ENCODE peak calls at places on chromosomes 7 and 10, in four cellular contexts. One of them, this sample, is unnamed.

GRCh38 chr10:42816917-42817316 is 34.3 kb downstream of the BMS1 start:
- DNase-seq in suprapubic skin: no peak
- DNase-seq in OCI-LY7: no peak
- DNase-seq in A673: peak; percentile 51
- DNase-seq in this sample: no peak

GRCh38 chr10:31041011-31041410 is 9.3 kb upstream of the ZNF438 start:
- DNase-seq in suprapubic skin: no peak
- DNase-seq in OCI-LY7: no peak
- DNase-seq in A673: no peak
- DNase-seq in this sample: no peak

GRCh38 chr10:86888585-86889381 is 68.6 kb downstream of the MMRN2 start:
- DNase-seq in suprapubic skin: no peak
- DNase-seq in OCI-LY7: peak; percentile 14
- DNase-seq in A673: peak; percentile 94
- DNase-seq in this sample: no peak

GRCh38 chr7:45869426-45869825 is 3.5 kb downstream of the CCDC201 start:
- DNase-seq in suprapubic skin: no peak
- DNase-seq in OCI-LY7: no peak
- DNase-seq in A673: no peak
- DNase-seq in this sample: no peak

GRCh38 chr10:18140957-18141888 is 999 bp downstream of the CACNB2 start:
- DNase-seq in suprapubic skin: no peak
- DNase-seq in OCI-LY7: no peak
- DNase-seq in A673: peak; percentile 50
- DNase-seq in this sample: no peak

GRCh38 chr10:43369921-43370320 is 1.5 kb upstream of the FXYD4 start:
- DNase-seq in suprapubic skin: no peak
- DNase-seq in OCI-LY7: no peak
- DNase-seq in A673: no peak
- DNase-seq in this sample: no peak

GRCh38 chr10:72455889-72456588 is 101.3 kb upstream of the DNAJB12 start:
- DNase-seq in suprapubic skin: no peak
- DNase-seq in OCI-LY7: no peak
- DNase-seq in A673: peak; percentile 60
- DNase-seq in this sample: no peak

GRCh38 chr10:94361161-94361794 is 1.5 kb downstream of the NOC3L start:
- DNase-seq in suprapubic skin: no peak
- DNase-seq in OCI-LY7: no peak
- DNase-seq in A673: peak; percentile 27
- DNase-seq in this sample: no peak

GRCh38 chr7:23746629-23747028 is 36.6 kb downstream of the STK31 start:
- DNase-seq in suprapubic skin: no peak
- DNase-seq in OCI-LY7: no peak
- DNase-seq in A673: no peak
- DNase-seq in this sample: no peak

GRCh38 chr10:69567920-69568319 is 5.3 kb downstream of the NEUROG3 start:
- DNase-seq in suprapubic skin: no peak
- DNase-seq in OCI-LY7: no peak
- DNase-seq in A673: peak; percentile 58
- DNase-seq in this sample: peak; percentile 72

GRCh38 chr7:140176271-140176701 is 497 bp downstream of the KDM7A start:
- DNase-seq in suprapubic skin: no peak
- DNase-seq in OCI-LY7: peak; percentile 13
- DNase-seq in A673: no peak
- DNase-seq in this sample: no peak

GRCh38 chr7:139777304-139777890 is 401 bp downstream of the HIPK2 start:
- DNase-seq in suprapubic skin: no peak
- DNase-seq in OCI-LY7: peak; percentile 49
- DNase-seq in A673: peak; percentile 37
- DNase-seq in this sample: peak; percentile 42

GRCh38 chr7:22625251-22625650 is 101.7 kb upstream of the IL6 start:
- DNase-seq in suprapubic skin: no peak
- DNase-seq in OCI-LY7: no peak
- DNase-seq in A673: no peak
- DNase-seq in this sample: no peak

GRCh38 chr10:17023386-17024298 is 106.0 kb downstream of the CUBN start:
- DNase-seq in suprapubic skin: no peak
- DNase-seq in OCI-LY7: peak; percentile 5
- DNase-seq in A673: peak; percentile 96
- DNase-seq in this sample: no peak

GRCh38 chr10:116084166-116084565 is 188.8 kb downstream of the GFRA1 start:
- DNase-seq in suprapubic skin: no peak
- DNase-seq in OCI-LY7: no peak
- DNase-seq in A673: no peak
- DNase-seq in this sample: no peak

GRCh38 chr7:18667466-18667865 is 171.9 kb downstream of the HDAC9 start:
- DNase-seq in suprapubic skin: no peak
- DNase-seq in OCI-LY7: no peak
- DNase-seq in A673: peak; percentile 96
- DNase-seq in this sample: no peak

GRCh38 chr7:105017263-105018051 is 3.5 kb downstream of the KMT2E start:
- DNase-seq in suprapubic skin: no peak
- DNase-seq in OCI-LY7: peak; percentile 52
- DNase-seq in A673: no peak
- DNase-seq in this sample: no peak

GRCh38 chr7:18866359-18867036 is 250.9 kb downstream of the TWIST1 start:
- DNase-seq in suprapubic skin: peak; percentile 89
- DNase-seq in OCI-LY7: no peak
- DNase-seq in A673: peak; percentile 86
- DNase-seq in this sample: no peak

GRCh38 chr7:157009170-157009777 is 1.2 kb downstream of the MNX1 start:
- DNase-seq in suprapubic skin: peak; percentile 72
- DNase-seq in OCI-LY7: no peak
- DNase-seq in A673: no peak
- DNase-seq in this sample: peak; percentile 73

GRCh38 chr10:69239816-69240434 is 19.8 kb downstream of the HKDC1 start:
- DNase-seq in suprapubic skin: no peak
- DNase-seq in OCI-LY7: no peak
- DNase-seq in A673: peak; percentile 47
- DNase-seq in this sample: no peak

DNA sequence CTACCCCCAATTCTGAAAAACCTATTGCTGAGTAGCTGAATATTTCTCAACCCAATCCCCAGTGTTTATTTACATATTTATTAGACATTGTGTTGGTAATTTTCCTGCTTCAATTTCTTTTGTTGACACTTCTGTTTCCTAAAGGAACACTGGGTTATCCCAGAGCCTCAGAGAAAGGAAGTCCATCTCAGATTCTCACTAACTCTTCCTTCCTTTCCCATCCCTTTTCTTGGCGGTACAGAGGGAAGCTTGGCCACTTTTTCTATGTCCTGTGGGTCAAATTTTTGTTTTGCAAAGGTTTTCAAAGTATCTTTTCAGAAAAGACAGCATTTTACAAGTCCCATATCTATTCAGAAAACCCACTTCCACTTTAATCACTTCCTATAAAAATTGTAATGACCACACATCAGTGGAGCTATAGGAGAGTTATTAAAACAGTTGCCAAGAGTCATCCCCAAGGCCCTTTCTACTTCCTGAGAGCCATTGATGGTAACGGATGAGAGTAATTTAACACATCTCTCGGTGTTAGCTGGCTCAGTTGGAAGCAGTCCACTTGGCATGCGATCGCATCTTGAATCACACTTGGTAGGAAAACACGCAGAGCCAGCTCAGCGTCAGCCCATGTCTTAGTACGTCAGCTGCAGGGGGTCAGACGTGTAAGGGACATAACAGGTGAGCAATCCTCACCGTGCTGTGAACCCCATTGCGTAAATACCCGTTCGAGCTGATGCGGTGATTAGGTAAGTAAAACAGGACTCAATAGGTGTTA is 231.1 kb upstream of the ADARB2 start:
- DNase-seq in suprapubic skin: no peak
- DNase-seq in OCI-LY7: no peak
- DNase-seq in A673: peak; percentile 73
- DNase-seq in this sample: no peak
- H3K4me1 ChIP-seq in suprapubic skin: no peaks in the 10 kb centered on the region
- H3K4me1 ChIP-seq in OCI-LY7: no peaks in the 10 kb centered on the region
- H3K4me1 ChIP-seq in A673: no peaks in the 10 kb centered on the region
- H3K4me1 ChIP-seq in this sample: no peaks in the 10 kb centered on the region

GRCh38 chr10:49678827-49679479 is 498 bp upstream of the C10orf53 start:
- DNase-seq in suprapubic skin: peak; percentile 40
- DNase-seq in OCI-LY7: no peak
- DNase-seq in A673: no peak
- DNase-seq in this sample: no peak
- H3K4me3 ChIP-seq in suprapubic skin: no peak overlapping the region
- H3K4me3 ChIP-seq in OCI-LY7: no peak overlapping the region
- H3K4me3 ChIP-seq in A673: peak overlapping the region; percentile 23
- H3K4me3 ChIP-seq in this sample: no peak overlapping the region

GRCh38 chr10:78844956-78845355 is 223.8 kb upstream of the ZMIZ1 start:
- DNase-seq in suprapubic skin: no peak
- DNase-seq in OCI-LY7: no peak
- DNase-seq in A673: no peak
- DNase-seq in this sample: no peak
- TF ChIP-seq CTCF in suprapubic skin: no peak
- TF ChIP-seq CTCF in OCI-LY7: no peak
- TF ChIP-seq CTCF in A673: no peak
- TF ChIP-seq CTCF in this sample: no peak

DNA sequence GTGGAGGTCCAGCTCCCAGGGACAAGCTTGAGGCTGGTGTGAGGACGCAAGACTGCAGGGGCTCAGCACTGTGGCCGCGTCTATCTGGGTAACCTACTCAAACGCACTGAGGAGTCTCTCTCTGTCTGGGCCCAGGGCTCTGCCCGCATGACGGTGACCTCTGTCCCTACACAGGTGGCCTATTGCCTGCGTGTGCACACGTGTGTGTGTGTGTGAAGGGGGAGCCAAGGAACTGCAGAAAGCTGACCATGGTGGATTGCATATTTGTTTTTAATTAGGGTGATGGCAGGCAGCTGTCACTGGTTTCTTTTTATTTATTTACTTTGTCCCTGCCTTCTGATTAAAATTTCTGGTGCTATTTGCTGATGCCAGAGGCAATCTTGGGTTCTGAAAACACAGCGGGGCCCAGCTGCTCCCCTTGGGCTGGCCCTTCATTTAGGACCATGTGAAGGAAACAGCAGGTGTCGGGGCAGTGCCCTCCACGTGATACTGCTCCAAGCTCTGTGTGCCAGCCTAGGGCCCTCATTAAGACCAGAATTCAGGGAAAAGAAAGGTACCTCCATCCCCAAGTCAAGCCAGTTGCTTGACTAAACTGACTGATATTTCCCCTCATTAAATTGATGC is 71.3 kb upstream of the PODXL start:
- DNase-seq in suprapubic skin: no peak
- DNase-seq in OCI-LY7: no peak
- DNase-seq in A673: no peak
- DNase-seq in this sample: no peak
- H3K4me1 ChIP-seq in suprapubic skin: peaks cover 21% of the 10 kb centered on the region
- H3K4me1 ChIP-seq in OCI-LY7: no peaks in the 10 kb centered on the region
- H3K4me1 ChIP-seq in A673: no peaks in the 10 kb centered on the region
- H3K4me1 ChIP-seq in this sample: peaks cover 73% of the 10 kb centered on the region

GRCh38 chr10:122152544-122152943 is 118.6 kb upstream of the BTBD16 start:
- DNase-seq in suprapubic skin: peak; percentile 93
- DNase-seq in OCI-LY7: no peak
- DNase-seq in A673: no peak
- DNase-seq in this sample: no peak

GRCh38 chr10:122151121-122151694 is 119.9 kb upstream of the BTBD16 start:
- DNase-seq in suprapubic skin: no peak
- DNase-seq in OCI-LY7: no peak
- DNase-seq in A673: no peak
- DNase-seq in this sample: no peak

GRCh38 chr10:122149138-122149606 is 121.9 kb upstream of the BTBD16 start:
- DNase-seq in suprapubic skin: peak; percentile 86
- DNase-seq in OCI-LY7: no peak
- DNase-seq in A673: no peak
- DNase-seq in this sample: no peak

GRCh38 chr10:122147731-122148130 is 123.4 kb upstream of the BTBD16 start:
- DNase-seq in suprapubic skin: no peak
- DNase-seq in OCI-LY7: no peak
- DNase-seq in A673: no peak
- DNase-seq in this sample: no peak

GRCh38 chr10:122149607-122150505 is 121.2 kb upstream of the BTBD16 start:
- DNase-seq in suprapubic skin: peak; percentile 88
- DNase-seq in OCI-LY7: no peak
- DNase-seq in A673: no peak
- DNase-seq in this sample: no peak
- H3K4me3 ChIP-seq in suprapubic skin: no peak overlapping the region
- H3K4me3 ChIP-seq in OCI-LY7: no peak overlapping the region
- H3K4me3 ChIP-seq in A673: no peak overlapping the region
- H3K4me3 ChIP-seq in this sample: no peak overlapping the region

GRCh38 chr7:135644154-135644553 is 18.2 kb upstream of the STMP1 start:
- DNase-seq in suprapubic skin: no peak
- DNase-seq in OCI-LY7: no peak
- DNase-seq in A673: no peak
- DNase-seq in this sample: no peak

GRCh38 chr7:135644729-135645128 is 17.6 kb upstream of the STMP1 start:
- DNase-seq in suprapubic skin: no peak
- DNase-seq in OCI-LY7: no peak
- DNase-seq in A673: no peak
- DNase-seq in this sample: no peak

GRCh38 chr7:135648235-135648634 is 14.1 kb upstream of the STMP1 start:
- DNase-seq in suprapubic skin: no peak
- DNase-seq in OCI-LY7: no peak
- DNase-seq in A673: no peak
- DNase-seq in this sample: no peak

GRCh38 chr7:135647755-135648154 is 14.6 kb upstream of the STMP1 start:
- DNase-seq in suprapubic skin: no peak
- DNase-seq in OCI-LY7: no peak
- DNase-seq in A673: no peak
- DNase-seq in this sample: no peak

DNA sequence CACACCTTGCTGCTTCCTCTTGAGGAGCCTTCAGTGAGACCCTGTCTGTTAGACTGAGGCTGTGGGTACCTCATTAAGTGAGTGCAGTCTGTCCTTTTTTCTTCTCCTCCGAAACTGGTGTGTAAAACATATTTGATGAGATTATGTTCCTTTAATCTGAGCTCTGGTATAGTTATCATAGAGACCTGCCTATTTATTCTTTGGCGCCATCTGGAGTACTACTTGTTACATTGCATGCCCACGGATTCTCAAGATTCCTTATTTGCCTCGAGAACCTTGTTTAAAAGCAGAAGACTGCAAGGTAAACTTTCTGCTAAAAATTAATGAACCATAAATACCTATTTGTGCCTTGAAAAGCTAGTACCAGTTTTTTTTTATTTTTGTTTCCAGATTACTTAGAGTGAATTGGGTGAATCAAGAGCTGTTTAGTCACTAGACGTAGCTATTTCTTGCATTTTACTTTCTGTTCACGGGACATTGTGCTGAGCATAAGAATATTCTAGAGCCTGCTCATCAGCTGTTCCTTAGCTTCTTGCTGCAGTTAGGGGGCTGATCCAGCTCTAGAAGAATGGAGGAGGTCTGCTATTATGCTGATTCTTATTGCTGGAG is 16.9 kb upstream of the STMP1 start:
- DNase-seq in suprapubic skin: no peak
- DNase-seq in OCI-LY7: peak; percentile 66
- DNase-seq in A673: peak; percentile 65
- DNase-seq in this sample: no peak
- TF ChIP-seq CTCF in suprapubic skin: peak; percentile 60
- TF ChIP-seq CTCF in OCI-LY7: peak; percentile 84
- TF ChIP-seq CTCF in A673: peak; percentile 68
- TF ChIP-seq CTCF in this sample: peak; percentile 73